ENCODE peak calls at places on chromosome 3, in nine cellular contexts. N, C, Y, E, A, V, B, T and X are unnamed samples.

GRCh38 chr3:48258530-48258929 is 17.6 kb downstream of the ZNF589 start:
- DNase-seq in N (no peak), C (no peak), Y (no peak), E (no peak), A (no peak), V (no peak), B (no peak), T (no peak), X (no peak)

GRCh38 chr3:8492744-8493511 is 8.7 kb upstream of the LMCD1 start:
- DNase-seq in N (no peak), C (no peak), Y (no peak), E (no peak), A (no peak), V (no peak), B (no peak), T (no peak), X (no peak)

GRCh38 chr3:139418144-139418543 is 28.7 kb upstream of the COPB2 start:
- DNase-seq in N (no peak), C (no peak), Y (no peak), E (no peak), A (no peak), V (no peak), B (no peak), T (no peak), X (no peak)

GRCh38 chr3:143988306-143988705 is 16.7 kb downstream of the DIPK2A start:
- DNase-seq in N (no peak), C (no peak), Y (no peak), E (no peak), A (no peak), V (no peak), B (no peak), T (no peak), X (no peak)

GRCh38 chr3:8441969-8442559 is 59.6 kb upstream of the LMCD1 start:
- DNase-seq in N (no peak), C (peak; percentile 4), Y (no peak), E (no peak), A (peak; percentile 32), V (no peak), B (peak; percentile 21), T (no peak), X (peak; percentile 81)

GRCh38 chr3:33642806-33643205 is 75.2 kb downstream of the CLASP2 start:
- DNase-seq in N (no peak), C (no peak), Y (no peak), E (no peak), A (no peak), V (no peak), B (no peak), T (no peak), X (no peak)

GRCh38 chr3:106729481-106729880 is 647.8 kb upstream of the CCDC54 start:
- DNase-seq in N (no peak), C (no peak), Y (no peak), E (no peak), A (no peak), V (no peak), B (no peak), T (no peak), X (no peak)

GRCh38 chr3:129120254-129121004 is 1.2 kb downstream of the RAB43 start:
- DNase-seq in N (peak; percentile 93), C (peak; percentile 93), Y (peak; percentile 92), E (no peak), A (peak; percentile 93), V (peak; percentile 86), B (peak; percentile 86), T (peak; percentile 79), X (peak; percentile 93)

GRCh38 chr3:44920081-44920480 is 45.7 kb downstream of the TGM4 start:
- DNase-seq in N (no peak), C (peak; percentile 22), Y (no peak), E (no peak), A (no peak), V (no peak), B (no peak), T (no peak), X (no peak)

GRCh38 chr3:106881177-106881576 is 496.1 kb upstream of the CCDC54 start:
- DNase-seq in N (no peak), C (no peak), Y (no peak), E (no peak), A (no peak), V (no peak), B (no peak), T (no peak), X (no peak)

GRCh38 chr3:157282261-157283191 is 122.6 kb upstream of the CCNL1 start:
- DNase-seq in N (no peak), C (peak; percentile 5), Y (no peak), E (no peak), A (no peak), V (peak; percentile 42), B (no peak), T (no peak), X (peak; percentile 27)

GRCh38 chr3:113663761-113664160 is 32.7 kb downstream of the USF3 start:
- DNase-seq in N (no peak), C (no peak), Y (no peak), E (no peak), A (no peak), V (no peak), B (no peak), T (no peak), X (no peak)

GRCh38 chr3:194163697-194164096 is 27.7 kb downstream of the HES1 start:
- DNase-seq in N (no peak), C (no peak), Y (no peak), E (no peak), A (peak; percentile 59), V (no peak), B (no peak), T (no peak), X (no peak)

GRCh38 chr3:184335661-184336483 is 1.5 kb upstream of the FAM131A start:
- DNase-seq in N (peak; percentile 92), C (peak; percentile 83), Y (no peak), E (peak; percentile 89), A (peak; percentile 91), V (peak; percentile 89), B (peak; percentile 88), T (peak; percentile 80), X (peak; percentile 94)
- TF ChIP-seq CTCF in N (no peak), C (no peak), Y (no peak), E (no peak), A (no peak), V (no peak), B (no peak), T (no peak), X (no peak)

GRCh38 chr3:45975696-45976095 is 19.9 kb downstream of the FYCO1 start:
- DNase-seq in N (no peak), C (no peak), Y (no peak), E (no peak), A (no peak), V (no peak), B (no peak), T (no peak), X (no peak)
- H3K4me3 ChIP-seq in N (no peak overlapping the region), C (no peak overlapping the region), Y (no peak overlapping the region), E (no peak overlapping the region), A (no peak overlapping the region), V (peak overlapping the region; percentile 29), B (no peak overlapping the region), T (no peak overlapping the region), X (no peak overlapping the region)

DNA sequence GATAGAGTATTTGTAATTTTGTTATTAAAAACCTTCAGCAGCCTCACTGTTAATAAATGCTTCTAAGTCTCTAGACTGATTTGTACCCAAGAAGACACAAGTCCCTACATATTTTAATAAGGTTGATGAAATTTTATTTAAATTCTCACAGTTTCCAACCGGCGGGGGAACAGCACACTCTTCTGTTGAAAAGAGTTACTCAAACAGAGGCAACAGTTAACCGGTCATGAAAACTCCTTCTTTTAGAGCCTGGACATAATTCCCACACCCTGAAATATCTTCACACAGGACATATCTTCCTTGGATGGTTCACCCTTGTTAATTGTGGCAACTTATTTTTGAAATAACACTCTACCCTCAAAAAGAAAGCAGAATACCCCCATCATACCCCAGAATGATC is 278.8 kb downstream of the FOXP1 start:
- DNase-seq in N (peak; percentile 22), C (peak; percentile 11), Y (no peak), E (no peak), A (no peak), V (no peak), B (peak; percentile 19), T (no peak), X (peak; percentile 63)
- TF ChIP-seq CTCF in N (peak; percentile 33), C (peak; percentile 22), Y (no peak), E (peak; percentile 49), A (peak; percentile 38), V (peak; percentile 26), B (no peak), T (peak; percentile 58), X (peak; percentile 62)

GRCh38 chr3:30776186-30776815 is 118.2 kb downstream of the GADL1 start:
- DNase-seq in N (no peak), C (no peak), Y (no peak), E (no peak), A (no peak), V (no peak), B (no peak), T (no peak), X (no peak)

GRCh38 chr3:30778923-30779322 is 115.5 kb downstream of the GADL1 start:
- DNase-seq in N (no peak), C (no peak), Y (no peak), E (no peak), A (no peak), V (no peak), B (no peak), T (no peak), X (no peak)

GRCh38 chr3:30777426-30777825 is 117.0 kb downstream of the GADL1 start:
- DNase-seq in N (no peak), C (no peak), Y (no peak), E (no peak), A (no peak), V (no peak), B (no peak), T (no peak), X (no peak)

GRCh38 chr3:30774062-30774461 is 120.4 kb downstream of the GADL1 start:
- DNase-seq in N (no peak), C (no peak), Y (no peak), E (no peak), A (no peak), V (no peak), B (no peak), T (no peak), X (no peak)

DNA sequence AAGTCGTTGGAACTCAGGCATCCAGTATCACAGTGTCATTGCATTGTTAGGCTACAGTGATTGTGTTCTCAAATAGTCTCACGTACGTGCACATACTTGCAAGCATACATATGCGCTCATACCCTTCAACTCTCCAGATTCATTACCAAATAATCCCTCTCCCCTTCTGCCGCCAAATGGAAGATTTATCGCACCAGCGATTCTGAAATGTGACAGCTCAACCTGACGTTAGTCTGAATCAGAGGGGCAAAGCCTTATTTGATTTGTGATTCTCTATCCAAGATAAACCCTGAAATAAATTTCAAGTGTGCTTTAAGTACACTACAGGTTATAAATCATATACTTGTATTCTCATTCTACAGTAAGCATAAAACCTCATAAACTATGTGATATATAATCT is 119.4 kb downstream of the GADL1 start:
- DNase-seq in N (no peak), C (no peak), Y (no peak), E (no peak), A (no peak), V (no peak), B (no peak), T (no peak), X (no peak)
- H3K4me3 ChIP-seq in N (no peak overlapping the region), C (no peak overlapping the region), Y (no peak overlapping the region), E (no peak overlapping the region), A (no peak overlapping the region), V (peak overlapping the region; percentile 51), B (no peak overlapping the region), T (no peak overlapping the region), X (no peak overlapping the region)

GRCh38 chr3:30628931-30629590 is 22.7 kb downstream of the TGFBR2 start:
- DNase-seq in N (no peak), C (no peak), Y (no peak), E (no peak), A (no peak), V (no peak), B (no peak), T (no peak), X (peak; percentile 18)
- TF ChIP-seq CTCF in N (no peak), C (no peak), Y (no peak), E (no peak), A (no peak), V (peak; percentile 15), B (no peak), T (peak; percentile 9), X (peak; percentile 24)